ENCODE peak calls at places on chromosomes 11 and 22, in nine cellular contexts. X is H1; W is AG04450; F is ovary; R is CD4-positive, CD25-positive, alpha-beta regulatory T cell; U is adrenal gland; T is testis; N is iPS DF 6.9; S is fibroblast of lung. I is an unnamed sample.

GRCh38 chr11:135037828-135038227 is 625.8 kb upstream of the B3GAT1 start:
- DNase-seq in X (no peak), W (no peak), F (no peak), R (no peak), U (no peak), T (no peak), N (no peak), S (no peak), I (no peak)

GRCh38 chr22:23119492-23120414 is 22.0 kb downstream of the RSPH14 start:
- DNase-seq in X (no peak), W (no peak), F (no peak), R (peak; percentile 33), U (no peak), T (no peak), N (no peak), S (no peak), I (no peak)

GRCh38 chr11:4531666-4532065 is 13.3 kb upstream of the OR52M1 start:
- DNase-seq in X (no peak), W (no peak), F (no peak), R (no peak), U (no peak), T (no peak), N (no peak), S (no peak), I (no peak)

GRCh38 chr11:540583-541432 is 3.5 kb downstream of the LRRC56 start:
- DNase-seq in X (no peak), W (no peak), F (no peak), R (no peak), U (no peak), T (no peak), N (no peak), S (no peak), I (no peak)

GRCh38 chr11:2816941-2817421 is 68.6 kb downstream of the CDKN1C start:
- DNase-seq in X (no peak), W (peak; percentile 66), F (peak; percentile 74), R (no peak), U (no peak), T (peak; percentile 30), N (no peak), S (peak; percentile 86), I (no peak)

GRCh38 chr11:8709002-8709672 is 26.5 kb downstream of the RPL27A start:
- DNase-seq in X (no peak), W (peak; percentile 94), F (peak; percentile 84), R (no peak), U (peak; percentile 70), T (peak; percentile 92), N (no peak), S (peak; percentile 98), I (peak; percentile 25)

GRCh38 chr11:35006389-35007128 is 90.1 kb downstream of the PDHX start:
- DNase-seq in X (no peak), W (no peak), F (no peak), R (no peak), U (no peak), T (no peak), N (no peak), S (peak; percentile 41), I (no peak)

GRCh38 chr11:74729397-74729796 is 1.8 kb downstream of the CHRDL2 start:
- DNase-seq in X (no peak), W (no peak), F (no peak), R (no peak), U (no peak), T (no peak), N (no peak), S (no peak), I (no peak)

GRCh38 chr11:22846726-22847125 is 13.5 kb downstream of the CCDC179 start:
- DNase-seq in X (no peak), W (no peak), F (no peak), R (no peak), U (no peak), T (no peak), N (no peak), S (no peak), I (no peak)

GRCh38 chr22:35128637-35129036 is 62.7 kb downstream of the ISX start:
- DNase-seq in X (no peak), W (no peak), F (no peak), R (no peak), U (no peak), T (no peak), N (no peak), S (no peak), I (no peak)

GRCh38 chr11:15724611-15725010 is 609.9 kb downstream of the INSC start:
- DNase-seq in X (no peak), W (no peak), F (no peak), R (no peak), U (no peak), T (no peak), N (no peak), S (no peak), I (no peak)

GRCh38 chr22:35230839-35231584 is 26.3 kb upstream of the HMGXB4 start:
- DNase-seq in X (no peak), W (no peak), F (no peak), R (no peak), U (no peak), T (peak; percentile 34), N (no peak), S (no peak), I (no peak)

GRCh38 chr11:65695459-65696241 is 16.4 kb upstream of the KAT5 start:
- DNase-seq in X (no peak), W (no peak), F (no peak), R (no peak), U (no peak), T (peak; percentile 53), N (no peak), S (no peak), I (peak; percentile 55)

GRCh38 chr11:66326261-66327111 is 9.6 kb upstream of the CD248 start:
- DNase-seq in X (peak; percentile 52), W (no peak), F (no peak), R (no peak), U (no peak), T (no peak), N (no peak), S (peak; percentile 33), I (no peak)

GRCh38 chr22:37137131-37137530 is 12.6 kb downstream of the IL2RB start:
- DNase-seq in X (no peak), W (no peak), F (no peak), R (no peak), U (no peak), T (no peak), N (no peak), S (no peak), I (no peak)

DNA sequence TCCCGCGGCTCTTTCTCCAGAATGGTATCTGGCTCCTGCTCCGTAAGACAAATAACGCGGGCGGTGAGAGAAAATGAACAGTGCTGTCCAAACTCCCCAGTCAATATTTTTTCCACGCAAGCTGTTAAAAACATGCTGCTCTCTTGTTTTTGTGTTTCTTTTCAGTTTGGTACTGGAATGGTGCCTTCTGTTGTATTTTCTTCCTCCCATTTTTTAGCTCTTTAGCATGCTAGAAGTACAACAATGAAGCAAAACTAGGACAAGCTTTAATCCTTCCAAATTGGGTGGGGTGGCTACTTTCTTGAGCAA is 599 bp upstream of the PPP2R1B start:
- DNase-seq in X (no peak), W (no peak), F (no peak), R (no peak), U (no peak), T (no peak), N (no peak), S (no peak), I (no peak)
- H3K27ac ChIP-seq in X (peak overlapping the region; percentile 93), W (peak overlapping the region; percentile 78), F (peak overlapping the region; percentile 89), R (peak overlapping the region; percentile 70), U (peak overlapping the region; percentile 88), T (peak overlapping the region; percentile 92), N (no peak overlapping the region), S (peak overlapping the region; percentile 89), I (peak overlapping the region; percentile 98)

GRCh38 chr11:36070215-36070976 is 126.5 kb downstream of the LDLRAD3 start:
- DNase-seq in X (no peak), W (no peak), F (no peak), R (no peak), U (no peak), T (no peak), N (no peak), S (no peak), I (no peak)

GRCh38 chr11:36066891-36067290 is 123.0 kb downstream of the LDLRAD3 start:
- DNase-seq in X (no peak), W (no peak), F (no peak), R (no peak), U (no peak), T (no peak), N (no peak), S (no peak), I (no peak)

GRCh38 chr11:36073411-36074203 is 129.7 kb downstream of the LDLRAD3 start:
- DNase-seq in X (no peak), W (peak; percentile 72), F (peak; percentile 72), R (no peak), U (peak; percentile 30), T (no peak), N (no peak), S (peak; percentile 64), I (peak; percentile 11)

GRCh38 chr11:36071917-36072500 is 128.1 kb downstream of the LDLRAD3 start:
- DNase-seq in X (no peak), W (no peak), F (no peak), R (no peak), U (no peak), T (no peak), N (no peak), S (no peak), I (no peak)

GRCh38 chr11:36069576-36070214 is 125.8 kb downstream of the LDLRAD3 start:
- DNase-seq in X (no peak), W (no peak), F (no peak), R (no peak), U (no peak), T (no peak), N (no peak), S (no peak), I (no peak)
- H3K27ac ChIP-seq in X (no peak overlapping the region), W (no peak overlapping the region), F (no peak overlapping the region), R (no peak overlapping the region), U (no peak overlapping the region), T (no peak overlapping the region), N (no peak overlapping the region), S (no peak overlapping the region), I (peak overlapping the region; percentile 24)

DNA sequence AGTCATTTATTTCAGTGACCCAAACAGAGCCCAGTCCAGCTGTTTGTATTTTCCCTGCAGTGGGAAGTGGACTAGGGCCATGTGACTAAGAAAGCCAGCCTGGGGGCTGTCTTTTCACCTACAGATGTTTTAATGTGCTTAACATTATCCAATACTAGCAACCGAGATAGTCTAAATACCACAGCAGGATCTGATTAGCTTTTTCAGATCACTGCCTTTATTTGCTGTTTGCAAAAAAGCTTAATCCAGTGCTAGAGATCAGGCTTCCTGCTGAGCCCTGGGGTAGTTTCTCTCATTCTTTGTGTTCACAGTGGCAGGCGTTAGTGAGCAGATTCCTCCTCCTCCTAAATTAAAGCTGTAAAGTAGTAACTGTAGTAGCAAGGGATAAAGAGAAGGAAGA is 35.0 kb downstream of the ZC3H12C start:
- DNase-seq in X (no peak), W (no peak), F (no peak), R (no peak), U (no peak), T (no peak), N (peak; percentile 16), S (peak; percentile 32), I (no peak)
- H3K27ac ChIP-seq in X (no peak overlapping the region), W (no peak overlapping the region), F (no peak overlapping the region), R (no peak overlapping the region), U (peak overlapping the region; percentile 61), T (no peak overlapping the region), N (no peak overlapping the region), S (no peak overlapping the region), I (peak overlapping the region; percentile 26)

DNA sequence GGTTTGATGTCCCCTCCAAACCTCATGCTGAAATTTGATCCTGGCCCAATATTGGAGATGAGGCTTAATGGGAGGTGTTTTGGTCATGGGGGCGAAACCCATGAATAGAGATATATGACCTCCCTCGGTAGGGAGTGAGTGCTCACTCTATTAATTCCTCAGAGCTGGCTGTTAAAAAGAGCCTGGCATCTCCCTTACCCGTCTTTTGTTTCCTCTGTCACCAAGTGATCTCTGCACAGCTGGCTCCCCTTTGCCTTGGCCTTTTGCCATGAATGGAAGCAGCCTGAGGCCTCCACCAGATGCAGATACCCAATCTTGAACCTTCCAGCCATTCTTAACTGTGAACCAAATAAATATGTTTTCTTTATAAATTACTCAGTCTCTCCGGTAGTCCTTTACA is 4.5 kb upstream of the CCDC81 start:
- DNase-seq in X (no peak), W (no peak), F (no peak), R (no peak), U (no peak), T (no peak), N (no peak), S (no peak), I (no peak)
- H3K27ac ChIP-seq in X (no peak overlapping the region), W (no peak overlapping the region), F (no peak overlapping the region), R (no peak overlapping the region), U (no peak overlapping the region), T (no peak overlapping the region), N (no peak overlapping the region), S (no peak overlapping the region), I (no peak overlapping the region)